ENCODE peak calls at places on chromosomes 2 and 18, in four cellular contexts. L, M, T and H are unnamed samples.

GRCh38 chr2:237888389-237888788 is 29.0 kb downstream of the RAMP1 start:
- DNase-seq in L (no peak), M (no peak), T (no peak), H (no peak)

GRCh38 chr18:63683890-63684289 is 18.9 kb upstream of the SERPINB11 start:
- DNase-seq in L (no peak), M (no peak), T (no peak), H (no peak)

GRCh38 chr18:69936191-69936558 is 11.5 kb downstream of the CD226 start:
- DNase-seq in L (no peak), M (no peak), T (no peak), H (no peak)

GRCh38 chr2:218065239-218066006 is 3.6 kb upstream of the RUFY4 start:
- DNase-seq in L (no peak), M (no peak), T (no peak), H (no peak)

GRCh38 chr2:162768646-162769045 is 69.9 kb downstream of the KCNH7 start:
- DNase-seq in L (peak; percentile 87), M (no peak), T (no peak), H (no peak)

GRCh38 chr2:222842517-222843174 is 18.2 kb upstream of the ACSL3 start:
- DNase-seq in L (no peak), M (peak; percentile 41), T (no peak), H (no peak)

GRCh38 chr2:27566628-27567027 is 16.2 kb upstream of the ZNF512 start:
- DNase-seq in L (no peak), M (no peak), T (no peak), H (no peak)

GRCh38 chr2:104734937-104735586 is 118.9 kb upstream of the POU3F3 start:
- DNase-seq in L (peak; percentile 11), M (no peak), T (no peak), H (no peak)

GRCh38 chr2:232018191-232018590 is 56.7 kb downstream of the DIS3L2 start:
- DNase-seq in L (no peak), M (no peak), T (no peak), H (no peak)